ENCODE peak calls at places on chromosomes 5 and 9, in six cellular contexts. D is NT2/D1; W is CD4-positive, alpha-beta memory T cell; G is EL; F is occipital lobe; H is epithelial cell of esophagus. S is an unnamed sample.

GRCh38 chr9:79224672-79225433 is 346.9 kb upstream of the TLE4 start:
- DNase-seq in F (no peak), D (no peak), H (peak; percentile 93), G (peak; percentile 93), W (no peak), S (peak; percentile 91)

GRCh38 chr9:97310896-97311295 is 3.4 kb downstream of the CCDC180 start:
- DNase-seq in G (no peak), F (no peak), H (no peak), D (no peak), W (no peak), S (no peak)

GRCh38 chr9:2227468-2227867 is 212.3 kb downstream of the SMARCA2 start:
- DNase-seq in G (peak; percentile 14), D (no peak), H (peak; percentile 28), W (no peak), F (no peak), S (peak; percentile 31)

GRCh38 chr5:151092750-151093149 is 11.9 kb upstream of the TNIP1 start:
- DNase-seq in G (peak; percentile 89), H (peak; percentile 85), F (no peak), D (no peak), W (no peak), S (peak; percentile 93)

GRCh38 chr5:81097733-81098132 is 135.4 kb upstream of the CKMT2 start:
- DNase-seq in F (no peak), W (no peak), G (peak; percentile 5), H (no peak), D (no peak), S (no peak)

GRCh38 chr9:130036099-130036498 is 6.9 kb downstream of the FNBP1 start:
- DNase-seq in F (no peak), H (peak; percentile 69), G (peak; percentile 19), D (no peak), W (no peak), S (peak; percentile 36)

GRCh38 chr5:137470111-137470920 is 28.8 kb downstream of the SPOCK1 start:
- DNase-seq in G (peak; percentile 98), D (no peak), F (peak; percentile 18), H (peak; percentile 96), W (no peak), S (peak; percentile 97)

GRCh38 chr5:76766746-76767145 is 50.8 kb downstream of the F2R start:
- DNase-seq in G (peak; percentile 46), D (no peak), H (peak; percentile 31), F (no peak), W (no peak), S (no peak)

GRCh38 chr5:16238018-16238417 is 58.4 kb upstream of the MARCHF11 start:
- DNase-seq in H (no peak), D (no peak), G (no peak), W (no peak), F (no peak), S (no peak)

GRCh38 chr9:133861103-133861502 is 123.0 kb upstream of the SARDH start:
- DNase-seq in D (no peak), G (no peak), F (no peak), H (no peak), W (no peak), S (no peak)

GRCh38 chr9:136575626-136576268 is 29.9 kb upstream of the NOTCH1 start:
- DNase-seq in F (no peak), D (no peak), W (no peak), G (no peak), H (no peak), S (no peak)

GRCh38 chr9:95096381-95096780 is 221.1 kb downstream of the FANCC start:
- DNase-seq in G (no peak), D (no peak), W (no peak), F (no peak), H (no peak), S (no peak)

GRCh38 chr9:126375386-126375785 is 48.8 kb downstream of the MVB12B start:
- DNase-seq in H (no peak), D (no peak), F (no peak), G (peak; percentile 33), W (no peak), S (peak; percentile 20)

GRCh38 chr5:72415926-72416325 is 91.3 kb downstream of the ZNF366 start:
- DNase-seq in G (no peak), D (no peak), F (no peak), W (no peak), H (no peak), S (no peak)

GRCh38 chr9:96651626-96652025 is 3.5 kb downstream of the PRXL2C start:
- DNase-seq in F (no peak), G (peak; percentile 15), D (no peak), W (peak; percentile 26), H (peak; percentile 39), S (peak; percentile 54)